ENCODE peak calls at places on chromosomes 2 and 18, in five cellular contexts. One of them, this sample, is unnamed.

GRCh38 chr2:179240481-179241451 is 23.9 kb downstream of the SESTD1 start:
- DNase-seq in Peyer's patch: no peak
- DNase-seq in cardiac muscle cell: no peak
- DNase-seq in astrocyte of the spinal cord: no peak
- DNase-seq in upper lobe of right lung: no peak
- DNase-seq in this sample: no peak

GRCh38 chr2:173353556-173353955 is 1.1 kb upstream of the CDCA7 start:
- DNase-seq in Peyer's patch: no peak
- DNase-seq in cardiac muscle cell: no peak
- DNase-seq in astrocyte of the spinal cord: no peak
- DNase-seq in upper lobe of right lung: no peak
- DNase-seq in this sample: no peak

GRCh38 chr2:50066858-50067257 is 912.5 kb upstream of the FSHR start:
- DNase-seq in Peyer's patch: no peak
- DNase-seq in cardiac muscle cell: no peak
- DNase-seq in astrocyte of the spinal cord: no peak
- DNase-seq in upper lobe of right lung: no peak
- DNase-seq in this sample: no peak

GRCh38 chr2:30408961-30409387 is 38.1 kb upstream of the LCLAT1 start:
- DNase-seq in Peyer's patch: no peak
- DNase-seq in cardiac muscle cell: no peak
- DNase-seq in astrocyte of the spinal cord: peak
- DNase-seq in upper lobe of right lung: no peak
- DNase-seq in this sample: peak

GRCh38 chr2:66888791-66889631 is 454.1 kb downstream of the MEIS1 start:
- DNase-seq in Peyer's patch: no peak
- DNase-seq in cardiac muscle cell: no peak
- DNase-seq in astrocyte of the spinal cord: peak
- DNase-seq in upper lobe of right lung: no peak
- DNase-seq in this sample: peak

GRCh38 chr2:211085056-211085680 is 528.8 kb downstream of the CPS1 start:
- DNase-seq in Peyer's patch: no peak
- DNase-seq in cardiac muscle cell: peak
- DNase-seq in astrocyte of the spinal cord: peak
- DNase-seq in upper lobe of right lung: no peak
- DNase-seq in this sample: peak

GRCh38 chr2:73260338-73260984 is 23.8 kb downstream of the FBXO41 start:
- DNase-seq in Peyer's patch: no peak
- DNase-seq in cardiac muscle cell: peak
- DNase-seq in astrocyte of the spinal cord: peak
- DNase-seq in upper lobe of right lung: peak
- DNase-seq in this sample: peak

GRCh38 chr2:88950010-88950409 is 258.5 kb downstream of the RPIA start:
- DNase-seq in Peyer's patch: no peak
- DNase-seq in cardiac muscle cell: peak
- DNase-seq in astrocyte of the spinal cord: no peak
- DNase-seq in upper lobe of right lung: no peak
- DNase-seq in this sample: peak

GRCh38 chr2:44269831-44270230 is 5.4 kb upstream of the SLC3A1 start:
- DNase-seq in Peyer's patch: no peak
- DNase-seq in cardiac muscle cell: no peak
- DNase-seq in astrocyte of the spinal cord: no peak
- DNase-seq in upper lobe of right lung: no peak
- DNase-seq in this sample: no peak

GRCh38 chr2:11446733-11447248 is 19.2 kb downstream of the E2F6 start:
- DNase-seq in Peyer's patch: peak
- DNase-seq in cardiac muscle cell: peak
- DNase-seq in astrocyte of the spinal cord: peak
- DNase-seq in upper lobe of right lung: no peak
- DNase-seq in this sample: peak

GRCh38 chr2:229779650-229780049 is 65.3 kb upstream of the DNER start:
- DNase-seq in Peyer's patch: no peak
- DNase-seq in cardiac muscle cell: no peak
- DNase-seq in astrocyte of the spinal cord: no peak
- DNase-seq in upper lobe of right lung: no peak
- DNase-seq in this sample: no peak

GRCh38 chr18:13175754-13176210 is 42.8 kb upstream of the LDLRAD4 start:
- DNase-seq in Peyer's patch: no peak
- DNase-seq in cardiac muscle cell: no peak
- DNase-seq in astrocyte of the spinal cord: no peak
- DNase-seq in upper lobe of right lung: no peak
- DNase-seq in this sample: no peak

GRCh38 chr18:77124452-77124922 is 8.1 kb downstream of the MBP start:
- DNase-seq in Peyer's patch: peak
- DNase-seq in cardiac muscle cell: no peak
- DNase-seq in astrocyte of the spinal cord: peak
- DNase-seq in upper lobe of right lung: no peak
- DNase-seq in this sample: no peak

GRCh38 chr2:121599963-121600651 is 49.2 kb downstream of the CLASP1 start:
- DNase-seq in Peyer's patch: no peak
- DNase-seq in cardiac muscle cell: no peak
- DNase-seq in astrocyte of the spinal cord: no peak
- DNase-seq in upper lobe of right lung: no peak
- DNase-seq in this sample: no peak

GRCh38 chr2:197200056-197200455 is 110.5 kb downstream of the ANKRD44 start:
- DNase-seq in Peyer's patch: no peak
- DNase-seq in cardiac muscle cell: no peak
- DNase-seq in astrocyte of the spinal cord: no peak
- DNase-seq in upper lobe of right lung: no peak
- DNase-seq in this sample: no peak

GRCh38 chr18:75208055-75208835 is 694 bp downstream of the PTGR3 start:
- DNase-seq in Peyer's patch: peak
- DNase-seq in cardiac muscle cell: peak
- DNase-seq in astrocyte of the spinal cord: peak
- DNase-seq in upper lobe of right lung: peak
- DNase-seq in this sample: peak
- TF ChIP-seq CTCF in Peyer's patch: peak
- TF ChIP-seq CTCF in cardiac muscle cell: no peak
- TF ChIP-seq CTCF in astrocyte of the spinal cord: peak
- TF ChIP-seq CTCF in upper lobe of right lung: no peak
- TF ChIP-seq CTCF in this sample: peak

GRCh38 chr2:238238766-238239551 is 879 bp downstream of the HES6 start:
- DNase-seq in Peyer's patch: no peak
- DNase-seq in cardiac muscle cell: no peak
- DNase-seq in astrocyte of the spinal cord: no peak
- DNase-seq in upper lobe of right lung: peak
- DNase-seq in this sample: no peak

GRCh38 chr2:238239552-238239871 is 326 bp downstream of the HES6 start:
- DNase-seq in Peyer's patch: peak
- DNase-seq in cardiac muscle cell: peak
- DNase-seq in astrocyte of the spinal cord: no peak
- DNase-seq in upper lobe of right lung: peak
- DNase-seq in this sample: no peak

GRCh38 chr2:238236571-238236970 is 3.3 kb downstream of the HES6 start:
- DNase-seq in Peyer's patch: no peak
- DNase-seq in cardiac muscle cell: no peak
- DNase-seq in astrocyte of the spinal cord: no peak
- DNase-seq in upper lobe of right lung: no peak
- DNase-seq in this sample: no peak

GRCh38 chr2:238237441-238237840 is 2.4 kb downstream of the HES6 start:
- DNase-seq in Peyer's patch: no peak
- DNase-seq in cardiac muscle cell: no peak
- DNase-seq in astrocyte of the spinal cord: no peak
- DNase-seq in upper lobe of right lung: peak
- DNase-seq in this sample: no peak

DNA sequence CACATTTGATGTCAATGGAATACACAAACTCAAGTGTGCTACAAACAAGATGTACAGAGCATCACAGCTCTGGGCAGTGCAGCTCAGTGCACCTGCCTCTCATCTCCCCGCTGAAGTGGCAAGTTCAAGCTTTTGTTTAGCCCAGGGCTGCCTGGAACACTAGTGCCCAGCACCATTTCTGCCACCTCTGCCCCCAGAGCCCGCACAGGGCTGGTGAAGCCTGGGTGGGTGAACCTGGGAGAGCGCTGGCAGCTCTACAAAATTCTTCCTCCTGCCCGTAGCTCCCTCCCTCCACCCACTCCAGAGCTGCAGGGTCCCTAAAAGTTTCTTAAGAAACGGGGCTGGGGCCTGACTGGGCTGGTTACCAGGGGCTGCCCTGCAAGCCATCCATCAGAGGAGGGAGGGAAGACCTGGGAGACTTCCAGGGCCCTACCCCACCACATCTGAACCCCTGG is 1.5 kb downstream of the HES6 start:
- DNase-seq in Peyer's patch: no peak
- DNase-seq in cardiac muscle cell: no peak
- DNase-seq in astrocyte of the spinal cord: no peak
- DNase-seq in upper lobe of right lung: no peak
- DNase-seq in this sample: no peak
- H3K4me3 ChIP-seq in Peyer's patch: no peak
- H3K4me3 ChIP-seq in cardiac muscle cell: no peak
- H3K4me3 ChIP-seq in astrocyte of the spinal cord: no peak
- H3K4me3 ChIP-seq in upper lobe of right lung: no peak
- H3K4me3 ChIP-seq in this sample: no peak

GRCh38 chr2:113977660-113978523 is 88.0 kb downstream of the ACTR3 start:
- DNase-seq in Peyer's patch: no peak
- DNase-seq in cardiac muscle cell: no peak
- DNase-seq in astrocyte of the spinal cord: peak
- DNase-seq in upper lobe of right lung: no peak
- DNase-seq in this sample: peak
- TF ChIP-seq CTCF in Peyer's patch: peak
- TF ChIP-seq CTCF in cardiac muscle cell: peak
- TF ChIP-seq CTCF in astrocyte of the spinal cord: peak
- TF ChIP-seq CTCF in upper lobe of right lung: peak
- TF ChIP-seq CTCF in this sample: peak

DNA sequence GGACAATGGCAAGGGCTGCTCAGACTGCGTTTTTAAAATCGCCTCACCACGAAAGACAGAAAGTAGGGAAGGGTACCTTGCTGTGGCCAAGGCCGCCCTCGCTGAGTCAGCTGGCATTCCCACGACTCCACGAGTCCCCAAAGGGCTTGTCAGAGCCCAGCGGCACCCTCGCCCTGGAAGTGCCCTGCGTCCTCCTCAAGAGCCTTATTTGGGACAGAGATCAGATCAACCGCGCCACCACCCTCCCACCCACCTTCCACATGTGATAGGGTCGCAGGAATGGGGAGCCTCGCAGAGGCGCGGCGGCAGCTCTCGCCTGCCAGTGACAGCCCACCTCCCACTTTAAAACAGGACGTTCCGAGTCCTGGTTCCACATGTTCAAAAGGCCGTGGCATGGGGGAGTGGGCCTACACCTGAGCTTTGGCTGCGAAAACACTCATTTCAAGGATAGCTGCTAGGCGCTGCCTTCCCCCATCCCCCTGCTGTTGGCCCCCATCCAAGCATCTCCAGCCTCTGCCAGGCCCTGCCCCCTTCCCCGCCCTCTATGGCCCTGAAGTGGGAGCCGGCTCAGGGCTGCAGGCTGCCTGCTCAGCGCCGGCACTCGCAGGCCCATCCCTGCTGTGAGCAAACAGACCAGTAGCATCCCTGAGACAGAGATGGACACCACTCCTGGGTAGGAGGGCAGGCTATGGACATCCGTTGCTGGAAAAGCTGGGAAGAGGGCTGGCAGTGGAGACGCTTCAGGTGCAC is 38.1 kb upstream of the ARHGEF4 start:
- DNase-seq in Peyer's patch: no peak
- DNase-seq in cardiac muscle cell: peak
- DNase-seq in astrocyte of the spinal cord: no peak
- DNase-seq in upper lobe of right lung: no peak
- DNase-seq in this sample: peak
- H3K4me3 ChIP-seq in Peyer's patch: peak
- H3K4me3 ChIP-seq in cardiac muscle cell: peak
- H3K4me3 ChIP-seq in astrocyte of the spinal cord: peak
- H3K4me3 ChIP-seq in upper lobe of right lung: peak
- H3K4me3 ChIP-seq in this sample: peak

GRCh38 chr2:156526950-156527636 is 90.9 kb downstream of the GPD2 start:
- DNase-seq in Peyer's patch: no peak
- DNase-seq in cardiac muscle cell: no peak
- DNase-seq in astrocyte of the spinal cord: no peak
- DNase-seq in upper lobe of right lung: no peak
- DNase-seq in this sample: no peak
- TF ChIP-seq CTCF in Peyer's patch: no peak
- TF ChIP-seq CTCF in cardiac muscle cell: no peak
- TF ChIP-seq CTCF in astrocyte of the spinal cord: no peak
- TF ChIP-seq CTCF in upper lobe of right lung: no peak
- TF ChIP-seq CTCF in this sample: no peak

GRCh38 chr2:241273552-241273988 is 41.9 kb downstream of the HDLBP start:
- DNase-seq in Peyer's patch: no peak
- DNase-seq in cardiac muscle cell: no peak
- DNase-seq in astrocyte of the spinal cord: no peak
- DNase-seq in upper lobe of right lung: no peak
- DNase-seq in this sample: no peak
- H3K4me3 ChIP-seq in Peyer's patch: no peak
- H3K4me3 ChIP-seq in cardiac muscle cell: no peak
- H3K4me3 ChIP-seq in astrocyte of the spinal cord: no peak
- H3K4me3 ChIP-seq in upper lobe of right lung: peak
- H3K4me3 ChIP-seq in this sample: no peak

DNA sequence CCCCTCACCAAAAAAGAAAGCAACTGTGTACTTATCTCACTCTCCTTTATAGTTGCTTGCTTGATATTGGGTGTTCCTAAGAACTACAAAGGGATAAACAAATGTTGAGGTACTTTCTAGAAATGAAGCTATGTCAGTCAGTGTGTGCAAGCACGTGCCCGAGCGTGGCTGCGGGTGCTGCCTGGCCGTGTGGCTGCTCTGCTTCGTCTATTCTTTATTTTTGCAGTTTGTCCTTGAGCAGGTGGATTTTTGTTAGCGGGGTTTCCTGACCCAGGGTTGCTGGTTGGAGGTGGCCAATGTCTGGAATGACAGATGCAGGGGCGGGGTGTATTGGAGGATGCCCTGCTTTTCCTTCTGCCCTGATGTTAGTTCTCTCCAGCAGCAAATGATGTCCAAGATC is 62.6 kb downstream of the ACOXL start:
- DNase-seq in Peyer's patch: no peak
- DNase-seq in cardiac muscle cell: no peak
- DNase-seq in astrocyte of the spinal cord: no peak
- DNase-seq in upper lobe of right lung: no peak
- DNase-seq in this sample: no peak
- TF ChIP-seq CTCF in Peyer's patch: no peak
- TF ChIP-seq CTCF in cardiac muscle cell: no peak
- TF ChIP-seq CTCF in astrocyte of the spinal cord: no peak
- TF ChIP-seq CTCF in upper lobe of right lung: no peak
- TF ChIP-seq CTCF in this sample: no peak

DNA sequence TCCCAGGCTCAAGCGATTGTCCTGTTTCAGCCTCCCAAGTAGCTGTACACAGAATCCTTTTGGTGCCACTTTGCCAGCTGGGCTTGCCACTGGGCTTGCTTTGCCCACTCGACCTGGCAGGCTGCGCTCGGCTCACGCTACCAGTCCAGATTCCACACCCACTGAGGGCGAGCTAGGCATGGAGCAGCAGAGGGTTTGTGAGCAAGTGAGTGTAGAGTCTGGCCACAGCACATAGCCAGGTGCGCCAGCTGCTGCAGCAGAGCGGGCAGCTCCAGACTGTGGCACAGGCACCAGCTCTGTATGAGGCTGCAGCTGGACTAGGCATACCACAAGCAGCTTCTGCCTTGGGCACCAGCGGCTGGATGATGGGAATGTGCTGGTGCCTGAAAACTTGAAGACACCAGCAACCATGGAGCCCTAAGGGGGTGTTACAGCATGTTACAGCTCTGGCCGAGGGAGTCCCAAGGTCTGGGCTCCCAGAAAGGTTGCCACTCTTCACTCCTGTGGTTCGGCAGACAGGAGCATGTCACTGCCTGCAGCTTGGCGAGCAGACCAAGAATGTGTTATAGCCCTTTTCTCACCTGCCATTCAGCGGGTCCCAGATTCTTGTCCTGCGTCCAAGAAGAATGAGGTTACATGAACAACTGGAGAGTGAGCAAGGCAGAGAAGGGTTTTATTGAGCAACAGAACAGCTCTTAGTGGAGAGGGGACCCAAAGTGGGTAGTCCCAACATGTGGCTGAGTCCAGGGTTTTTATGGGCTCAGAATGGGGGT is 12.9 kb downstream of the SMARCAL1 start:
- DNase-seq in Peyer's patch: no peak
- DNase-seq in cardiac muscle cell: no peak
- DNase-seq in astrocyte of the spinal cord: no peak
- DNase-seq in upper lobe of right lung: no peak
- DNase-seq in this sample: no peak
- H3K4me3 ChIP-seq in Peyer's patch: no peak
- H3K4me3 ChIP-seq in cardiac muscle cell: no peak
- H3K4me3 ChIP-seq in astrocyte of the spinal cord: no peak
- H3K4me3 ChIP-seq in upper lobe of right lung: no peak
- H3K4me3 ChIP-seq in this sample: no peak

This sample was measured in cardiac fibroblast.